ENCODE peak calls at places on chromosomes 4 and X, in eight cellular contexts. N, R, Q, D, O, V, I and T are unnamed samples.

GRCh38 chr4:36081185-36081584 is 163.1 kb downstream of the ARAP2 start:
- DNase-seq in N (no peak), R (no peak), Q (no peak), D (no peak), O (no peak), V (no peak), I (no peak), T (peak; percentile 51)

GRCh38 chrX:114152130-114152529 is 431.8 kb upstream of the HTR2C start:
- DNase-seq in N (no peak), R (no peak), Q (no peak), D (no peak), O (no peak), V (no peak), I (no peak), T (no peak)

GRCh38 chrX:108494416-108495095 is 54.9 kb downstream of the COL4A5 start:
- DNase-seq in N (no peak), R (no peak), Q (no peak), D (no peak), O (no peak), V (no peak), I (no peak), T (no peak)

GRCh38 chr4:133839326-133839725 is 362.3 kb downstream of the PABPC4L start:
- DNase-seq in N (no peak), R (no peak), Q (no peak), D (no peak), O (no peak), V (no peak), I (no peak), T (no peak)

GRCh38 chr4:18198653-18199052 is 177.1 kb upstream of the LCORL start:
- DNase-seq in N (no peak), R (no peak), Q (no peak), D (no peak), O (no peak), V (no peak), I (no peak), T (no peak)

GRCh38 chr4:8340721-8341680 is 71.4 kb downstream of the HTRA3 start:
- DNase-seq in N (no peak), R (no peak), Q (no peak), D (no peak), O (no peak), V (no peak), I (peak; percentile 92), T (no peak)

GRCh38 chr4:108702960-108703359 is 52.6 kb downstream of the OSTC start:
- DNase-seq in N (no peak), R (no peak), Q (no peak), D (no peak), O (no peak), V (no peak), I (no peak), T (no peak)

GRCh38 chrX:23434356-23434884 is 99.8 kb downstream of the PTCHD1 start:
- DNase-seq in N (peak; percentile 32), R (no peak), Q (peak; percentile 63), D (peak; percentile 30), O (no peak), V (peak; percentile 0), I (peak; percentile 89), T (no peak)

GRCh38 chr4:99966692-99967091 is 16.6 kb upstream of the H2AZ1 start:
- DNase-seq in N (no peak), R (no peak), Q (no peak), D (no peak), O (no peak), V (peak; percentile 21), I (no peak), T (no peak)

GRCh38 chr4:81682492-81682891 is 210.8 kb upstream of the RASGEF1B start:
- DNase-seq in N (no peak), R (no peak), Q (no peak), D (no peak), O (no peak), V (no peak), I (no peak), T (no peak)

GRCh38 chr4:75254745-75255144 is 259.5 kb downstream of the RCHY1 start:
- DNase-seq in N (no peak), R (no peak), Q (no peak), D (no peak), O (no peak), V (no peak), I (no peak), T (no peak)

GRCh38 chr4:150591284-150591874 is 9.4 kb downstream of the MAB21L2 start:
- DNase-seq in N (no peak), R (peak; percentile 15), Q (no peak), D (no peak), O (peak; percentile 57), V (no peak), I (no peak), T (no peak)

GRCh38 chr4:1001561-1002130 is 8.4 kb upstream of the SLC26A1 start:
- DNase-seq in N (no peak), R (no peak), Q (no peak), D (no peak), O (no peak), V (no peak), I (no peak), T (no peak)

GRCh38 chr4:154877110-154877760 is 96.2 kb downstream of the RBM46 start:
- DNase-seq in N (peak; percentile 43), R (no peak), Q (no peak), D (no peak), O (no peak), V (no peak), I (no peak), T (no peak)

GRCh38 chrX:74293343-74293946 is 10.5 kb upstream of the ZCCHC13 start:
- DNase-seq in N (peak; percentile 61), R (peak; percentile 74), Q (peak; percentile 65), D (peak; percentile 11), O (peak; percentile 47), V (peak; percentile 65), I (peak; percentile 89), T (peak; percentile 66)

GRCh38 chrX:134377537-134377936 is 82.4 kb upstream of the HPRT1 start:
- DNase-seq in N (peak; percentile 21), R (peak; percentile 11), Q (no peak), D (no peak), O (no peak), V (peak; percentile 49), I (no peak), T (no peak)
- TF ChIP-seq CTCF in N (no peak), R (no peak), Q (no peak), D (no peak), O (no peak), V (peak; percentile 66), I (no peak), T (no peak)

GRCh38 chr4:26161030-26161824 is 159.6 kb upstream of the RBPJ start:
- DNase-seq in N (peak; percentile 2), R (no peak), Q (no peak), D (no peak), O (peak; percentile 33), V (no peak), I (no peak), T (no peak)
- TF ChIP-seq CTCF in N (no peak), R (no peak), Q (no peak), D (no peak), O (no peak), V (peak; percentile 44), I (no peak), T (no peak)

GRCh38 chrX:151365579-151365978 is 31.4 kb upstream of the VMA21 start:
- DNase-seq in N (no peak), R (no peak), Q (no peak), D (no peak), O (no peak), V (no peak), I (no peak), T (no peak)

DNA sequence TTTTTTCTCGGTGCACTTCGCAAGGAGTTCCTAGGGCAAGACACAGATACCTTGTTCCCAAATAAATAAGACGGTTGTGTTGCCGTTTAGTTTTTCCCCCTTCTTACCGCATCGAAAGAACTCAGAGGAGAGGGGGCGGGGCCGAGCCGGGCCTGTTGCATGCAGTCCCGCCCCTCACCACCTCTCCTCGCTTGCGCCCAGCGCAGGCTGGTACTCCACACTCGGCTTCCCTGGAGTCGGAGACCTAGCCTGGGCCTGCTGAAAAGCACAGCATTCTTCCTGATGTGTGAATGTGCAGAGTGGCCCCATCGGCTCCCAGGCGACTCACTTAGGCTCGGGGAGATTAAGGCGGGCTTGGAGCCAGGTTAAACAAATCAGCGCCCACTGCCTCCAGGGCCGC is 26.1 kb upstream of the VMA21 start:
- DNase-seq in N (no peak), R (peak; percentile 56), Q (no peak), D (no peak), O (peak; percentile 74), V (no peak), I (no peak), T (no peak)
- TF ChIP-seq CTCF in N (no peak), R (no peak), Q (no peak), D (no peak), O (no peak), V (no peak), I (no peak), T (no peak)

DNA sequence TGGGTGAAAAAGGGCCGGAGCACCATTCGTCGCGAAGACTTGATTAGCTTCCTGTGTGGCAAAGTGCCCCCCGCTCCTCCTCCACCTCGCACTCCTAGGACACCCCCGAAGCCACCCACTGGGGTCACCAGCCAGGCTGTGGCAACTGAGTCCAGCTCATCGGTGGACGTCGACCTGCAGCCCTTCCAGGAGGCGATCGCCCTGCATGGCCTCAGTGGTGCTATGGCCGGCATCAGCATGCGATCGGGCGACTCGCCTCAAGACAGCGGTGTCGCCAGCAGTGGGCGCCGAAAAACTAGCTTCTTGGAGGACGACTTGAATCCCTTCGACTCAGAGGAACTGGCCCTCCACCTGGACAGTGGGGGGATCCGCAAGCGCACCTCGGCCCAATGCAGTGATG is 126.8 kb upstream of the CXorf66 start:
- DNase-seq in N (no peak), R (no peak), Q (no peak), D (no peak), O (peak; percentile 15), V (no peak), I (no peak), T (no peak)
- TF ChIP-seq CTCF in N (no peak), R (no peak), Q (no peak), D (no peak), O (no peak), V (no peak), I (no peak), T (no peak)